ENCODE peak calls at places on chromosomes 13 and 19, in five cellular contexts. One of them, this sample, is unnamed.

GRCh38 chr19:28426110-28426901 is 786.6 kb downstream of the UQCRFS1 start:
- DNase-seq in H9: no peak
- DNase-seq in type B pancreatic cell: no peak
- DNase-seq in tibial nerve: no peak
- DNase-seq in astrocyte of the spinal cord: no peak
- DNase-seq in this sample: peak; percentile 27

GRCh38 chr13:79404985-79405384 is 1.1 kb downstream of the RBM26 start:
- DNase-seq in H9: no peak
- DNase-seq in type B pancreatic cell: no peak
- DNase-seq in tibial nerve: no peak
- DNase-seq in astrocyte of the spinal cord: no peak
- DNase-seq in this sample: no peak

GRCh38 chr13:40629678-40630384 is 36.6 kb downstream of the FOXO1 start:
- DNase-seq in H9: no peak
- DNase-seq in type B pancreatic cell: no peak
- DNase-seq in tibial nerve: no peak
- DNase-seq in astrocyte of the spinal cord: no peak
- DNase-seq in this sample: no peak

GRCh38 chr19:1256646-1257474 is 8.5 kb downstream of the MIDN start:
- DNase-seq in H9: no peak
- DNase-seq in type B pancreatic cell: no peak
- DNase-seq in tibial nerve: no peak
- DNase-seq in astrocyte of the spinal cord: no peak
- DNase-seq in this sample: no peak

GRCh38 chr19:4064551-4065260 is 2.0 kb downstream of the ZBTB7A start:
- DNase-seq in H9: peak; percentile 38
- DNase-seq in type B pancreatic cell: no peak
- DNase-seq in tibial nerve: no peak
- DNase-seq in astrocyte of the spinal cord: peak; percentile 35
- DNase-seq in this sample: no peak

GRCh38 chr13:30388401-30389283 is 33.7 kb upstream of the UBE2L5 start:
- DNase-seq in H9: no peak
- DNase-seq in type B pancreatic cell: no peak
- DNase-seq in tibial nerve: no peak
- DNase-seq in astrocyte of the spinal cord: no peak
- DNase-seq in this sample: no peak

GRCh38 chr19:41367848-41368301 is 3.9 kb upstream of the B9D2 start:
- DNase-seq in H9: no peak
- DNase-seq in type B pancreatic cell: no peak
- DNase-seq in tibial nerve: no peak
- DNase-seq in astrocyte of the spinal cord: peak; percentile 93
- DNase-seq in this sample: no peak

GRCh38 chr13:99380402-99380801 is 73.2 kb upstream of the GPR183 start:
- DNase-seq in H9: no peak
- DNase-seq in type B pancreatic cell: no peak
- DNase-seq in tibial nerve: no peak
- DNase-seq in astrocyte of the spinal cord: no peak
- DNase-seq in this sample: peak; percentile 59

GRCh38 chr13:74778946-74779345 is 644.7 kb upstream of the KLF12 start:
- DNase-seq in H9: no peak
- DNase-seq in type B pancreatic cell: no peak
- DNase-seq in tibial nerve: no peak
- DNase-seq in astrocyte of the spinal cord: no peak
- DNase-seq in this sample: no peak

GRCh38 chr13:105611424-105611823 is 924.0 kb downstream of the EFNB2 start:
- DNase-seq in H9: no peak
- DNase-seq in type B pancreatic cell: no peak
- DNase-seq in tibial nerve: no peak
- DNase-seq in astrocyte of the spinal cord: peak; percentile 76
- DNase-seq in this sample: no peak

GRCh38 chr13:97142452-97142851 is 79.7 kb upstream of the MBNL2 start:
- DNase-seq in H9: peak; percentile 52
- DNase-seq in type B pancreatic cell: no peak
- DNase-seq in tibial nerve: no peak
- DNase-seq in astrocyte of the spinal cord: no peak
- DNase-seq in this sample: no peak

GRCh38 chr19:39032164-39032918 is at the start of gene FBXO27:
- DNase-seq in H9: peak; percentile 94
- DNase-seq in type B pancreatic cell: peak; percentile 68
- DNase-seq in tibial nerve: no peak
- DNase-seq in astrocyte of the spinal cord: no peak
- DNase-seq in this sample: no peak

GRCh38 chr19:39037194-39037593 is 4.8 kb upstream of the FBXO27 start:
- DNase-seq in H9: no peak
- DNase-seq in type B pancreatic cell: no peak
- DNase-seq in tibial nerve: no peak
- DNase-seq in astrocyte of the spinal cord: no peak
- DNase-seq in this sample: no peak

DNA sequence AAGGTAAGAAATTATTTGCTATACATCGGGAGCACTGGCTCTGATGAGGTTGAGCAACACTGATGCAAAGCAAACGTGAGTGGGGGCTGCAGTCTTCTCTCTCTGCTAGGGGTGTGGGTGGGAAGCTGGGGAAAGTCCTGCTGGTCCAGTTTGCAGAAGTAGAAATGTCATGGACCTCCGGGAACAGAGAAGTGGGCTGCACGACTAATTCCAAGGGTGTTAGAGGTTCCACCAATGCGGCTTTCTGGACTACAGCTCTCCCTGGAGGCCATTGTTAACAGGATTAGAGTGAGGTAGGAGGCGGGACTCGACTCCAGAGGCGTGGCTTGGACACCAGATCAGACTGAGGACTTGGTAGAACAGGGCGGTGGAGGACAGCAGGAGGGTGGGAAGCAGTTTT is 5.7 kb upstream of the FBXO27 start:
- DNase-seq in H9: peak; percentile 83
- DNase-seq in type B pancreatic cell: no peak
- DNase-seq in tibial nerve: no peak
- DNase-seq in astrocyte of the spinal cord: peak; percentile 19
- DNase-seq in this sample: no peak
- TF ChIP-seq CTCF in H9: no peak
- TF ChIP-seq CTCF in type B pancreatic cell: no peak
- TF ChIP-seq CTCF in tibial nerve: no peak
- TF ChIP-seq CTCF in astrocyte of the spinal cord: peak; percentile 19
- TF ChIP-seq CTCF in this sample: peak; percentile 26

GRCh38 chr13:37429976-37430375 is 168.6 kb downstream of the POSTN start:
- DNase-seq in H9: no peak
- DNase-seq in type B pancreatic cell: no peak
- DNase-seq in tibial nerve: no peak
- DNase-seq in astrocyte of the spinal cord: peak; percentile 69
- DNase-seq in this sample: no peak

DNA sequence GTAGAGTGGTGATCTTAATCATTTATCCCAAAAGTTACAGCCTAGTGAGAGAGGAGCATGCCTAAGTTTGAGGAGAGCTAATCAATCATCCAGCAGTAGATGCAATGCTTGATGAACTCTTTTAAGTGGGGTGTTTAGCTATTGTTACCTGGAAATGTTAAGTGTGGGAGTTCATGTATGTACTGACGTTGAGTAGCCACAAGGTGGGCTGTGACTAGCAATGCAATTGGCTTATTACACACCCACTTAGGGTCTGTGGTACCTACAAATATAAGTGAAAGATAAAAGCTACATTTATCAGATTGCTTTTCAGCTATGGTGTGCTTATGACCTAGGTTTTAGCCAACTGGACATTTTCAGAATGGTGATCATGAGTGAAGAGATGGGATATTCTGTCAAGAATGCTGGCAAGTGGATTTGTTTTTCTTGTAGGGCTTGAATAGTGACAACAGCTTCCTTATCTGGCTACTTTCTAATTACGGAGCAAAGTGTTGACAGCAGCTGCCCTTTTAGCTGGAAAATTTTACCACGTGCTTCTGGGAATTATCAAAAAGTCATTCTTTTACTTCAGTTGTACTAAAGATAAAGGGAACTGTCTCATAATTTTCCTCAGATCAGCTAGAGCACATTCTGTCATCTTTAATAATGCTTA is 170.6 kb downstream of the POSTN start:
- DNase-seq in H9: no peak
- DNase-seq in type B pancreatic cell: no peak
- DNase-seq in tibial nerve: no peak
- DNase-seq in astrocyte of the spinal cord: no peak
- DNase-seq in this sample: no peak
- TF ChIP-seq CTCF in H9: peak; percentile 58
- TF ChIP-seq CTCF in type B pancreatic cell: peak; percentile 39
- TF ChIP-seq CTCF in tibial nerve: no peak
- TF ChIP-seq CTCF in astrocyte of the spinal cord: no peak
- TF ChIP-seq CTCF in this sample: peak; percentile 11

DNA sequence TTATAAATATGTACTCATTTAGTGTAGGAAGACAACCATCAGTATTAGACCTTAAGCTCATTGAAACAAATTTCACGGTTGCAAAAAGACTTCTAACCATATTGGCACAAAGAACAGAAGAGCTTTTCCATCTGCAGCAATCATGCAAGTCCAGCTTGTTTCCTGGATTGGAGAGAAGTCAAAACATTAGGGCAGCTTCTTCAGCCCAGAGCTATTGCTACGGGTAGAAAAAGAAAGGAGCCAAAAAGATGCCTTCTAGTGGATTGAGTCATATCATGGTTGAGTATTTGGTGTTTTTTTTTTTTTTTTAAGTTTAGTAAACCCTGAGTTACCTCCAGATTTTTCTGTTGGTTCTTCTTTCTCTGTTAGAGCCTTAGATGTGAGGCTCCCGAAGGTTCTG is 99.8 kb downstream of the WDFY2 start:
- DNase-seq in H9: no peak
- DNase-seq in type B pancreatic cell: no peak
- DNase-seq in tibial nerve: no peak
- DNase-seq in astrocyte of the spinal cord: peak; percentile 60
- DNase-seq in this sample: no peak
- TF ChIP-seq CTCF in H9: no peak
- TF ChIP-seq CTCF in type B pancreatic cell: no peak
- TF ChIP-seq CTCF in tibial nerve: no peak
- TF ChIP-seq CTCF in astrocyte of the spinal cord: no peak
- TF ChIP-seq CTCF in this sample: no peak

DNA sequence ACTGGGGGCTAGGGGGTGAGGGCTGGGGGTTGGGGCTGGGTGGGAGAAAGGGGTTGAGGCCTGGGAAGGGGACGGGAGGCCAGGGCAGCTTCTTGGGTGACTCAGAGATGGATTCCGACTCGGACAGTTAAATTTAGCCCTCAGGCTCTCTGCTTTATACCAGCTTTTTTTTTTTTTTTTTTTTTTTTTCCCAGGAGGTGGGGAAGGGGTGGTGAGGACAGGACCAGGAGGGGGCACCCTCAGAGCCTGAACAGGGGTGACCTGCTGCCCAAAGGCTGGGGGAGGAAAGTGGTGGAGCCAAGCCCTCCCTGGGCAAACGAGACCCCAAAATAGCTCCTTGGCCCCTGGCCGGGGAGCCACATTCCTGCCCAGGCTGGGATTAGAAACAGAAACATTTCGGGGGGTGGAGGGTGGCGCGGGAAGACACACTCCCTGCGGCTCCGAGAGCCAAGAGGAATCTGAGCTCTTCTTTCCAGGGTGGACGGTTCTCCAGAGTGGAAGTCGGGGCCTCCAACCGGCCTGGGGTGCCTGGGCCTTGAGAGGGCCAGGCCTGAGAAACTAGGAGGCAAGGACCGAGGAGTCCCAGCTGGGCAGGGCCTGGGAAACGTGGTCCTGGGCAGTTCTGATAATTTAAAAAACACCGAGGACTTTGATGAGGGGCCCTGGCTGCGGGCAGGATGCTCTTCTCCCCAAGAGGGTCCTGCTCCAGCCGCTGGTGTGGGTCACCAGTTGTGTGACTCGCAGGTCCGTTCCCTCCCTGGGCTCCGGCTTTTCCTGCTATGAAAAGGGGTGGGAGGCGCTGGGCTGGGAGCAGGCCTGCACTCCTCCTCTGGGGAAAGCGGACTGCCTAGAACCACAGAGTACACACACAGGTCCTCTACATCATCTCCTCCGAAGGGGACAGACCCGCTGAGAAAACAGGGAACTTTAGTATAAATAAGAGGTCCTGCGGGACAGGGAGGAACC is 813 bp upstream of the DMPK start:
- DNase-seq in H9: peak; percentile 36
- DNase-seq in type B pancreatic cell: no peak
- DNase-seq in tibial nerve: no peak
- DNase-seq in astrocyte of the spinal cord: peak; percentile 46
- DNase-seq in this sample: no peak
- TF ChIP-seq CTCF in H9: no peak
- TF ChIP-seq CTCF in type B pancreatic cell: no peak
- TF ChIP-seq CTCF in tibial nerve: no peak
- TF ChIP-seq CTCF in astrocyte of the spinal cord: no peak
- TF ChIP-seq CTCF in this sample: no peak

DNA sequence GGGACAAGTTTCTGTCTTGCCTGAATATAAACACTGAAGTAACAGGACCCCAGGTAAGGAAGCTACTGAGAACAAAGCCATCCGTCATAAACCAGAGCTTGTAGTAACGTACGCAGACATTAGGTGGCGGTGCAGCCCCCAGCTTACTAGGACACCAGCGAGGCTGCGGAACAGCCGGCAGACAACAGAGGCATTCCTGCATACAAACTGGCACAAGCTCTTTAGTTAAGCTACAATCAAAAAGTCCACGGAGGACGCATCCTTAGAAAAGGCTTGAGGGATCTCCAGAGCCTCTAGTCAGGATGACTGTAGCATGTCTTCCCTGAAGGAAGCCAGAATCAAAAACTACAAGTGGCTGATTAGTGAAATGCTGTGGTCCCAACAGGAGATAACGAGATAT is 26.2 kb downstream of the ZNF160 start:
- DNase-seq in H9: peak; percentile 91
- DNase-seq in type B pancreatic cell: no peak
- DNase-seq in tibial nerve: no peak
- DNase-seq in astrocyte of the spinal cord: peak; percentile 45
- DNase-seq in this sample: no peak
- TF ChIP-seq CTCF in H9: peak; percentile 95
- TF ChIP-seq CTCF in type B pancreatic cell: peak; percentile 84
- TF ChIP-seq CTCF in tibial nerve: no peak
- TF ChIP-seq CTCF in astrocyte of the spinal cord: peak; percentile 63
- TF ChIP-seq CTCF in this sample: peak; percentile 50

DNA sequence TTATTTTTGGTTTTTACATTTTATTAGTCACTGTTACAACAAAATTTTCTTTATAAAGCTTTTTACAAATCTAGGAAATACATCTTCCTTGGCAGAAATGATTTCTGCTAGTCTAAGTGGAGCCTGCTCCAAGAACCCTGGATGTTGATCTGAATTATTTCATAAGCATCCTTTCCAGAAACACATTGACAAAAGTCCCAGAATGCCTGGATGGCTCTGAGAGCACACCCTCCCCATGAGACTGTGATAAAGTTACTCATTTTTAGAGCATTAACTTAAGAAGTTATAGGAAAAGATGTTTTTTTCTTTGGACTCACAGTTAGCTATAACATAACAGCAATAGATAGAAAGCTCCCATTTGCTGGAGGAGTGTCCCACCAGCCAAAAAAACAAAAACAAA is 559.6 kb upstream of the SPRY2 start:
- DNase-seq in H9: no peak
- DNase-seq in type B pancreatic cell: no peak
- DNase-seq in tibial nerve: no peak
- DNase-seq in astrocyte of the spinal cord: no peak
- DNase-seq in this sample: no peak
- TF ChIP-seq CTCF in H9: no peak
- TF ChIP-seq CTCF in type B pancreatic cell: no peak
- TF ChIP-seq CTCF in tibial nerve: no peak
- TF ChIP-seq CTCF in astrocyte of the spinal cord: no peak
- TF ChIP-seq CTCF in this sample: no peak

This sample was measured in osteocyte.